ENCODE peak calls at places on chromosomes 6 and 20, in six cellular contexts. K is fibroblast of mammary gland, Z is mesothelial cell of epicardium, R is left ventricle myocardium inferior, W is AG09319, A is Peyer's patch. Q is an unnamed sample.

GRCh38 chr20:5829241-5829809 is 79.1 kb downstream of the SHLD1 start:
- DNase-seq in A (no peak), W (no peak), Z (no peak), R (no peak), K (no peak), Q (no peak)

GRCh38 chr20:19786311-19786710 is 28.3 kb downstream of the RIN2 start:
- DNase-seq in Z (no peak), R (peak), A (peak), W (peak), K (peak), Q (no peak)

GRCh38 chr20:10610266-10610665 is 63.5 kb downstream of the JAG1 start:
- DNase-seq in W (no peak), A (no peak), R (peak), K (no peak), Z (no peak), Q (no peak)

GRCh38 chr6:40907198-40907701 is 131.8 kb downstream of the UNC5CL start:
- DNase-seq in Z (no peak), R (no peak), W (no peak), K (peak), A (no peak), Q (no peak)

GRCh38 chr20:63782051-63782471 is 42.5 kb downstream of the SLC2A4RG start:
- DNase-seq in Z (no peak), R (no peak), W (no peak), A (no peak), K (no peak), Q (no peak)

GRCh38 chr20:49482621-49483017 is at the start of gene KCNB1:
- DNase-seq in A (peak), W (no peak), Z (peak), R (peak), K (peak), Q (no peak)

GRCh38 chr20:62174021-62174804 is 8.6 kb upstream of the MTG2 start:
- DNase-seq in Z (no peak), A (no peak), R (no peak), K (no peak), W (no peak), Q (peak)

GRCh38 chr6:40308533-40309306 is 278.4 kb downstream of the LRFN2 start:
- DNase-seq in R (peak), A (peak), K (peak), W (peak), Z (peak), Q (peak)

GRCh38 chr20:25142435-25142834 is 53.1 kb upstream of the ENTPD6 start:
- DNase-seq in Z (no peak), R (no peak), A (no peak), W (no peak), K (no peak), Q (no peak)

GRCh38 chr6:43681303-43681702 is 6.3 kb downstream of the MRPS18A start:
- DNase-seq in Z (no peak), A (no peak), K (no peak), W (no peak), R (no peak), Q (no peak)

GRCh38 chr20:47305667-47306066 is 50.8 kb downstream of the ZMYND8 start:
- DNase-seq in R (no peak), A (no peak), Z (no peak), W (no peak), K (peak), Q (no peak)

GRCh38 chr6:3850451-3851203 is 1.5 kb downstream of the FAM50B start:
- DNase-seq in W (no peak), A (no peak), R (no peak), Z (no peak), K (no peak), Q (peak)

GRCh38 chr6:56798163-56798562 is 155.5 kb upstream of the DST start:
- DNase-seq in W (no peak), K (peak), R (no peak), Z (no peak), A (no peak), Q (no peak)

GRCh38 chr6:143346004-143346403 is 104.5 kb downstream of the ADAT2 start:
- DNase-seq in A (no peak), K (no peak), R (no peak), W (no peak), Z (no peak), Q (no peak)

GRCh38 chr6:73782911-73783310 is 86.9 kb downstream of the CD109 start:
- DNase-seq in K (no peak), W (no peak), A (no peak), R (no peak), Z (no peak), Q (no peak)

GRCh38 chr6:33248932-33249731 is 22.5 kb downstream of the VPS52 start:
- DNase-seq in R (peak), K (peak), A (peak), W (peak), Z (peak), Q (peak)
- TF ChIP-seq CTCF in R (peak), K (no peak), A (peak), W (peak), Z (no peak), Q (peak)

DNA sequence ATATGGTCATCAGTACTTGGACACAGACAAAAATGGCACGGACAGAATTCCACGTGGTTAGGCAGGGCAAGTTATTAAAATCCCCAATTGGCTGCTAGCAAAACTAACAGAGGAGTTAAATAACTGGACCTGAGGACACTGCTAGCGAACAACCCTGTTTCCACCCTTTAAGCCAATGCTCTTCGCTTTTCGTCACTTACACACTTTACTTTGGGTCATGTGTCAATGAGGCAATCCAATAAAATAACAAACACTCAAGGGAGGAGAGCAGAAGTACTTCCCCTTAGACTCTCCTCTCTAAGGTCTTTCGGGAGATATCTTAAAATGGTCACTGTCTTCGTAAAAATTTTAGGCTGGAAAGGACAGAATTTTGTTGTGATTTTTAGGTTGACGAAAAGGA is 68.6 kb downstream of the LCA5 start:
- DNase-seq in Z (no peak), R (no peak), W (no peak), K (no peak), A (no peak), Q (no peak)
- TF ChIP-seq CTCF in Z (no peak), R (no peak), W (no peak), K (no peak), A (no peak), Q (no peak)

GRCh38 chr6:145508107-145508506 is 227.2 kb downstream of the EPM2A start:
- DNase-seq in Z (no peak), W (no peak), R (no peak), K (no peak), A (no peak), Q (no peak)
- TF ChIP-seq CTCF in Z (no peak), W (no peak), R (no peak), K (peak), A (no peak), Q (no peak)

GRCh38 chr20:34311118-34312023 is 8.2 kb upstream of the AHCY start:
- DNase-seq in Z (no peak), K (peak), R (no peak), W (no peak), A (peak), Q (no peak)
- TF ChIP-seq CTCF in Z (no peak), K (peak), R (no peak), W (peak), A (no peak), Q (no peak)